ENCODE peak calls at places on chromosomes 2 and 18, in five cellular contexts. I is lung microvascular endothelial cell, F is spleen, A is AG09309, L is GM10248. T is an unnamed sample.
A peak's percentile ranks its signal among the peaks of the same experiment; 100 is the strongest.

GRCh38 chr2:197273485-197273884 is 37.1 kb downstream of the ANKRD44 start:
- DNase-seq in I (peak; percentile 35), F (no peak), A (no peak), L (no peak), T (no peak)

GRCh38 chr2:239689410-239689809 is 288.6 kb upstream of the HDAC4 start:
- DNase-seq in I (no peak), F (no peak), A (no peak), L (no peak), T (no peak)

GRCh38 chr2:171158790-171159325 is 1.8 kb downstream of the TLK1 start:
- DNase-seq in I (peak; percentile 38), F (no peak), A (no peak), L (no peak), T (no peak)

GRCh38 chr2:233202531-233202944 is 48.9 kb upstream of the ATG16L1 start:
- DNase-seq in I (no peak), F (no peak), A (no peak), L (no peak), T (no peak)

GRCh38 chr2:222038086-222038802 is 260.6 kb downstream of the PAX3 start:
- DNase-seq in I (no peak), F (no peak), A (no peak), L (no peak), T (no peak)

GRCh38 chr2:190648289-190649034 is 421 bp upstream of the NAB1 start:
- DNase-seq in I (peak; percentile 92), F (peak; percentile 96), A (peak; percentile 43), L (peak; percentile 90), T (peak; percentile 72)

GRCh38 chr2:227407601-227408089 is 19.9 kb upstream of the SCYGR1 start:
- DNase-seq in I (peak; percentile 16), F (peak; percentile 90), A (no peak), L (no peak), T (no peak)

GRCh38 chr18:48136051-48136543 is 205.6 kb upstream of the SMAD2 start:
- DNase-seq in I (no peak), F (peak; percentile 75), A (no peak), L (no peak), T (no peak)

GRCh38 chr2:161844845-161845244 is 220.6 kb downstream of the SLC4A10 start:
- DNase-seq in I (no peak), F (no peak), A (no peak), L (no peak), T (no peak)

T was measured in GM12891.